ENCODE peak calls at places on chromosomes 12 and 14, in six cellular contexts. One of them, this sample, is unnamed.
A peak's percentile ranks its signal among the peaks of the same experiment; 100 is the strongest.

GRCh38 chr14:85195872-85196477 is 334.0 kb upstream of the FLRT2 start:
- DNase-seq in tibial nerve: no peak
- DNase-seq in coronary artery: no peak
- DNase-seq in AML-193: no peak
- DNase-seq in nucleus accumbens: no peak
- DNase-seq in NCI-H1694: peak; percentile 18
- DNase-seq in this sample: no peak

GRCh38 chr12:23906329-23906728 is 43.1 kb downstream of the SOX5 start:
- DNase-seq in AML-193: no peak
- DNase-seq in tibial nerve: peak; percentile 19
- DNase-seq in coronary artery: no peak
- DNase-seq in NCI-H1694: peak; percentile 13
- DNase-seq in nucleus accumbens: no peak
- DNase-seq in this sample: no peak

GRCh38 chr12:58745348-58746125 is 174.8 kb downstream of the LRIG3 start:
- DNase-seq in tibial nerve: no peak
- DNase-seq in NCI-H1694: no peak
- DNase-seq in coronary artery: no peak
- DNase-seq in nucleus accumbens: no peak
- DNase-seq in AML-193: no peak
- DNase-seq in this sample: no peak

GRCh38 chr14:24338843-24339242 is 948 bp downstream of the RIPK3 start:
- DNase-seq in tibial nerve: no peak
- DNase-seq in nucleus accumbens: no peak
- DNase-seq in AML-193: no peak
- DNase-seq in NCI-H1694: no peak
- DNase-seq in coronary artery: no peak
- DNase-seq in this sample: no peak

GRCh38 chr14:26775765-26776577 is 178.1 kb upstream of the NOVA1 start:
- DNase-seq in tibial nerve: no peak
- DNase-seq in NCI-H1694: no peak
- DNase-seq in AML-193: no peak
- DNase-seq in coronary artery: no peak
- DNase-seq in nucleus accumbens: no peak
- DNase-seq in this sample: no peak

GRCh38 chr12:50132505-50133135 is 20.6 kb downstream of the COX14 start:
- DNase-seq in tibial nerve: no peak
- DNase-seq in NCI-H1694: no peak
- DNase-seq in nucleus accumbens: no peak
- DNase-seq in coronary artery: no peak
- DNase-seq in AML-193: peak; percentile 14
- DNase-seq in this sample: no peak

GRCh38 chr12:68450947-68451260 is 118.7 kb upstream of the MDM1 start:
- DNase-seq in nucleus accumbens: no peak
- DNase-seq in NCI-H1694: no peak
- DNase-seq in AML-193: no peak
- DNase-seq in coronary artery: no peak
- DNase-seq in tibial nerve: no peak
- DNase-seq in this sample: no peak

GRCh38 chr14:74488788-74489397 is 4.2 kb downstream of the NPC2 start:
- DNase-seq in AML-193: peak; percentile 68
- DNase-seq in tibial nerve: no peak
- DNase-seq in nucleus accumbens: no peak
- DNase-seq in NCI-H1694: no peak
- DNase-seq in coronary artery: no peak
- DNase-seq in this sample: no peak

GRCh38 chr12:90896164-90896563 is 58.8 kb downstream of the CCER1 start:
- DNase-seq in tibial nerve: no peak
- DNase-seq in nucleus accumbens: no peak
- DNase-seq in coronary artery: no peak
- DNase-seq in AML-193: no peak
- DNase-seq in NCI-H1694: no peak
- DNase-seq in this sample: no peak

GRCh38 chr12:121284551-121285390 is 11.7 kb downstream of the CAMKK2 start:
- DNase-seq in tibial nerve: no peak
- DNase-seq in NCI-H1694: no peak
- DNase-seq in nucleus accumbens: no peak
- DNase-seq in coronary artery: no peak
- DNase-seq in AML-193: no peak
- DNase-seq in this sample: no peak

GRCh38 chr12:77734489-77734888 is 96.2 kb upstream of the NAV3 start:
- DNase-seq in coronary artery: no peak
- DNase-seq in nucleus accumbens: no peak
- DNase-seq in NCI-H1694: no peak
- DNase-seq in tibial nerve: no peak
- DNase-seq in AML-193: no peak
- DNase-seq in this sample: no peak

GRCh38 chr12:122835693-122836026 is 403 bp downstream of the HIP1R start:
- DNase-seq in coronary artery: no peak
- DNase-seq in tibial nerve: no peak
- DNase-seq in NCI-H1694: no peak
- DNase-seq in nucleus accumbens: no peak
- DNase-seq in AML-193: no peak
- DNase-seq in this sample: no peak

GRCh38 chr14:48125654-48126053 is 450.2 kb upstream of the MDGA2 start:
- DNase-seq in nucleus accumbens: no peak
- DNase-seq in AML-193: no peak
- DNase-seq in coronary artery: no peak
- DNase-seq in NCI-H1694: no peak
- DNase-seq in tibial nerve: no peak
- DNase-seq in this sample: no peak

GRCh38 chr12:52434760-52435530 is 774 bp upstream of the KRT75 start:
- DNase-seq in tibial nerve: no peak
- DNase-seq in AML-193: no peak
- DNase-seq in coronary artery: peak; percentile 22
- DNase-seq in nucleus accumbens: no peak
- DNase-seq in NCI-H1694: no peak
- DNase-seq in this sample: no peak

GRCh38 chr14:91415794-91416743 is 1.6 kb downstream of the CCDC88C start:
- DNase-seq in NCI-H1694: no peak
- DNase-seq in nucleus accumbens: no peak
- DNase-seq in AML-193: peak; percentile 50
- DNase-seq in tibial nerve: no peak
- DNase-seq in coronary artery: no peak
- DNase-seq in this sample: no peak

GRCh38 chr12:3186546-3187237 is 109.5 kb downstream of the TSPAN9 start:
- DNase-seq in tibial nerve: no peak
- DNase-seq in coronary artery: no peak
- DNase-seq in NCI-H1694: no peak
- DNase-seq in nucleus accumbens: no peak
- DNase-seq in AML-193: no peak
- DNase-seq in this sample: no peak

GRCh38 chr12:85630851-85631250 is 205.4 kb downstream of the RASSF9 start:
- DNase-seq in NCI-H1694: no peak
- DNase-seq in coronary artery: no peak
- DNase-seq in tibial nerve: no peak
- DNase-seq in nucleus accumbens: no peak
- DNase-seq in AML-193: no peak
- DNase-seq in this sample: no peak

GRCh38 chr14:69711065-69711464 is 55.9 kb upstream of the SRSF5 start:
- DNase-seq in tibial nerve: no peak
- DNase-seq in AML-193: no peak
- DNase-seq in nucleus accumbens: no peak
- DNase-seq in coronary artery: no peak
- DNase-seq in NCI-H1694: peak; percentile 95
- DNase-seq in this sample: no peak

GRCh38 chr14:88233915-88234314 is 89.2 kb downstream of the KCNK10 start:
- DNase-seq in NCI-H1694: peak; percentile 17
- DNase-seq in nucleus accumbens: no peak
- DNase-seq in AML-193: no peak
- DNase-seq in coronary artery: no peak
- DNase-seq in tibial nerve: no peak
- DNase-seq in this sample: no peak

GRCh38 chr14:101603096-101603495 is 41.8 kb downstream of the DIO3 start:
- DNase-seq in AML-193: no peak
- DNase-seq in NCI-H1694: no peak
- DNase-seq in tibial nerve: no peak
- DNase-seq in coronary artery: peak; percentile 59
- DNase-seq in nucleus accumbens: no peak
- DNase-seq in this sample: peak; percentile 82

GRCh38 chr12:107486140-107486892 is 199.3 kb upstream of the PWP1 start:
- DNase-seq in tibial nerve: no peak
- DNase-seq in AML-193: no peak
- DNase-seq in coronary artery: no peak
- DNase-seq in nucleus accumbens: no peak
- DNase-seq in NCI-H1694: no peak
- DNase-seq in this sample: no peak

GRCh38 chr12:25866586-25867378 is 91.7 kb upstream of the RASSF8 start:
- DNase-seq in nucleus accumbens: no peak
- DNase-seq in coronary artery: no peak
- DNase-seq in NCI-H1694: no peak
- DNase-seq in AML-193: no peak
- DNase-seq in tibial nerve: no peak
- DNase-seq in this sample: no peak

GRCh38 chr14:93092606-93093556 is 22.8 kb downstream of the ITPK1 start:
- DNase-seq in AML-193: no peak
- DNase-seq in nucleus accumbens: no peak
- DNase-seq in tibial nerve: no peak
- DNase-seq in NCI-H1694: no peak
- DNase-seq in coronary artery: no peak
- DNase-seq in this sample: no peak

GRCh38 chr12:106897082-106897481 is 58.6 kb upstream of the TMEM263 start:
- DNase-seq in NCI-H1694: no peak
- DNase-seq in tibial nerve: no peak
- DNase-seq in coronary artery: no peak
- DNase-seq in AML-193: no peak
- DNase-seq in nucleus accumbens: no peak
- DNase-seq in this sample: no peak

GRCh38 chr14:99395904-99396530 is 84.6 kb downstream of the SETD3 start:
- DNase-seq in AML-193: no peak
- DNase-seq in nucleus accumbens: no peak
- DNase-seq in NCI-H1694: peak; percentile 80
- DNase-seq in coronary artery: no peak
- DNase-seq in tibial nerve: no peak
- DNase-seq in this sample: no peak

GRCh38 chr12:47652491-47653234 is 53.2 kb downstream of the RPAP3 start:
- DNase-seq in tibial nerve: no peak
- DNase-seq in coronary artery: no peak
- DNase-seq in AML-193: no peak
- DNase-seq in nucleus accumbens: no peak
- DNase-seq in NCI-H1694: no peak
- DNase-seq in this sample: no peak

GRCh38 chr12:88242161-88242925 is 100.2 kb downstream of the TMTC3 start:
- DNase-seq in AML-193: no peak
- DNase-seq in NCI-H1694: no peak
- DNase-seq in coronary artery: no peak
- DNase-seq in nucleus accumbens: no peak
- DNase-seq in tibial nerve: no peak
- DNase-seq in this sample: no peak

GRCh38 chr12:14665354-14666348 is 30.7 kb downstream of the GUCY2C start:
- DNase-seq in NCI-H1694: no peak
- DNase-seq in tibial nerve: no peak
- DNase-seq in AML-193: no peak
- DNase-seq in coronary artery: no peak
- DNase-seq in nucleus accumbens: no peak
- DNase-seq in this sample: no peak

GRCh38 chr14:101058571-101058970 is 155.0 kb upstream of the RTL1 start:
- DNase-seq in NCI-H1694: no peak
- DNase-seq in AML-193: no peak
- DNase-seq in nucleus accumbens: no peak
- DNase-seq in tibial nerve: no peak
- DNase-seq in coronary artery: no peak
- DNase-seq in this sample: no peak

GRCh38 chr14:56137842-56138241 is 19.6 kb downstream of the PELI2 start:
- DNase-seq in AML-193: no peak
- DNase-seq in nucleus accumbens: no peak
- DNase-seq in tibial nerve: no peak
- DNase-seq in coronary artery: no peak
- DNase-seq in NCI-H1694: no peak
- DNase-seq in this sample: no peak

GRCh38 chr14:75049731-75050201 is 1.5 kb downstream of the MLH3 start:
- DNase-seq in coronary artery: no peak
- DNase-seq in AML-193: peak; percentile 38
- DNase-seq in NCI-H1694: no peak
- DNase-seq in tibial nerve: no peak
- DNase-seq in nucleus accumbens: no peak
- DNase-seq in this sample: no peak

GRCh38 chr14:22472935-22473854 is 115.8 kb downstream of the DAD1 start:
- DNase-seq in AML-193: peak; percentile 52
- DNase-seq in coronary artery: no peak
- DNase-seq in tibial nerve: no peak
- DNase-seq in NCI-H1694: peak; percentile 7
- DNase-seq in nucleus accumbens: no peak
- DNase-seq in this sample: no peak

GRCh38 chr12:12461923-12462315 is 100.7 kb downstream of the DUSP16 start:
- DNase-seq in AML-193: no peak
- DNase-seq in nucleus accumbens: no peak
- DNase-seq in NCI-H1694: no peak
- DNase-seq in tibial nerve: no peak
- DNase-seq in coronary artery: no peak
- DNase-seq in this sample: no peak

This sample was measured in osteocyte.